ENCODE peak calls at places on chromosome 10, in six cellular contexts. X is prostate gland; C is effector memory CD8-positive, alpha-beta T cell; A is BE2C; V is foreskin fibroblast; M is activated CD4-positive, alpha-beta T cell treated with anti-CD3 and anti-CD28 coated beads for 24 hours. T is an unnamed sample.

GRCh38 chr10:94710578-94710977 is 27.0 kb downstream of the CYP2C18 start:
- DNase-seq in X (no peak), C (no peak), A (no peak), V (no peak), M (no peak), T (no peak)

GRCh38 chr10:124357583-124357930 is 61.2 kb downstream of the OAT start:
- DNase-seq in X (no peak), C (no peak), A (no peak), V (no peak), M (no peak), T (no peak)

GRCh38 chr10:62426086-62426485 is 51.9 kb downstream of the ZNF365 start:
- DNase-seq in X (no peak), C (no peak), A (no peak), V (no peak), M (peak), T (peak)

GRCh38 chr10:120897343-120897742 is 46.2 kb downstream of the WDR11 start:
- DNase-seq in X (no peak), C (no peak), A (no peak), V (no peak), M (no peak), T (no peak)

GRCh38 chr10:113023017-113023416 is 73.0 kb downstream of the TCF7L2 start:
- DNase-seq in X (no peak), C (no peak), A (no peak), V (no peak), M (no peak), T (no peak)

GRCh38 chr10:113381906-113382562 is 170.8 kb upstream of the HABP2 start:
- DNase-seq in X (no peak), C (peak), A (no peak), V (peak), M (no peak), T (peak)

GRCh38 chr10:103892181-103892580 is 25.8 kb downstream of the STN1 start:
- DNase-seq in X (no peak), C (no peak), A (no peak), V (no peak), M (no peak), T (no peak)

GRCh38 chr10:34906021-34906965 is 91.2 kb upstream of the PARD3 start:
- DNase-seq in X (peak), C (no peak), A (peak), V (no peak), M (no peak), T (peak)

GRCh38 chr10:28171468-28172235 is 131.2 kb downstream of the MPP7 start:
- DNase-seq in X (no peak), C (no peak), A (no peak), V (no peak), M (no peak), T (no peak)